ENCODE peak calls at places on chromosome 10, in eight cellular contexts. One of them, this sample, is unnamed.

GRCh38 chr10:99532687-99533495 is at the start of gene NKX2-3:
- DNase-seq in substantia nigra: no peak
- DNase-seq in B cell: no peak
- DNase-seq in RCC 7860: no peak
- DNase-seq in epithelial cell of esophagus: no peak
- DNase-seq in NCI-H1436 treated with DMSO at 0.1 percent for 48 hours: no peak
- DNase-seq in EL: peak; percentile 77
- DNase-seq in nephron progenitor cell: peak; percentile 84
- DNase-seq in this sample: peak; percentile 38

GRCh38 chr10:69802424-69803161 is 887 bp downstream of the COL13A1 start:
- DNase-seq in substantia nigra: no peak
- DNase-seq in B cell: no peak
- DNase-seq in RCC 7860: no peak
- DNase-seq in epithelial cell of esophagus: peak; percentile 27
- DNase-seq in NCI-H1436 treated with DMSO at 0.1 percent for 48 hours: no peak
- DNase-seq in EL: peak; percentile 70
- DNase-seq in nephron progenitor cell: peak; percentile 72
- DNase-seq in this sample: no peak

GRCh38 chr10:4242561-4243035 is 457.6 kb upstream of the KLF6 start:
- DNase-seq in substantia nigra: no peak
- DNase-seq in B cell: no peak
- DNase-seq in RCC 7860: peak; percentile 91
- DNase-seq in epithelial cell of esophagus: peak; percentile 26
- DNase-seq in NCI-H1436 treated with DMSO at 0.1 percent for 48 hours: no peak
- DNase-seq in EL: peak; percentile 93
- DNase-seq in nephron progenitor cell: no peak
- DNase-seq in this sample: no peak

GRCh38 chr10:119654540-119654939 is 3.4 kb downstream of the BAG3 start:
- DNase-seq in substantia nigra: no peak
- DNase-seq in B cell: no peak
- DNase-seq in RCC 7860: no peak
- DNase-seq in epithelial cell of esophagus: peak; percentile 86
- DNase-seq in NCI-H1436 treated with DMSO at 0.1 percent for 48 hours: no peak
- DNase-seq in EL: peak; percentile 57
- DNase-seq in nephron progenitor cell: no peak
- DNase-seq in this sample: peak; percentile 79

GRCh38 chr10:21519981-21520436 is 5.5 kb downstream of the SKIDA1 start:
- DNase-seq in substantia nigra: no peak
- DNase-seq in B cell: no peak
- DNase-seq in RCC 7860: peak; percentile 39
- DNase-seq in epithelial cell of esophagus: peak; percentile 48
- DNase-seq in NCI-H1436 treated with DMSO at 0.1 percent for 48 hours: no peak
- DNase-seq in EL: peak; percentile 66
- DNase-seq in nephron progenitor cell: no peak
- DNase-seq in this sample: no peak

GRCh38 chr10:49164587-49165188 is 23.5 kb downstream of the TMEM273 start:
- DNase-seq in substantia nigra: peak; percentile 20
- DNase-seq in B cell: peak; percentile 52
- DNase-seq in RCC 7860: no peak
- DNase-seq in epithelial cell of esophagus: no peak
- DNase-seq in NCI-H1436 treated with DMSO at 0.1 percent for 48 hours: no peak
- DNase-seq in EL: no peak
- DNase-seq in nephron progenitor cell: peak; percentile 60
- DNase-seq in this sample: no peak

GRCh38 chr10:133257489-133258065 is 19.1 kb downstream of the ADAM8 start:
- DNase-seq in substantia nigra: no peak
- DNase-seq in B cell: peak; percentile 83
- DNase-seq in RCC 7860: no peak
- DNase-seq in epithelial cell of esophagus: peak; percentile 62
- DNase-seq in NCI-H1436 treated with DMSO at 0.1 percent for 48 hours: peak; percentile 19
- DNase-seq in EL: no peak
- DNase-seq in nephron progenitor cell: peak; percentile 57
- DNase-seq in this sample: peak; percentile 80

GRCh38 chr10:126063353-126063791 is 167.0 kb downstream of the FANK1 start:
- DNase-seq in substantia nigra: no peak
- DNase-seq in B cell: no peak
- DNase-seq in RCC 7860: peak; percentile 100
- DNase-seq in epithelial cell of esophagus: peak; percentile 73
- DNase-seq in NCI-H1436 treated with DMSO at 0.1 percent for 48 hours: no peak
- DNase-seq in EL: peak; percentile 86
- DNase-seq in nephron progenitor cell: no peak
- DNase-seq in this sample: no peak

GRCh38 chr10:101818958-101819633 is 852 bp upstream of the OGA start:
- DNase-seq in substantia nigra: peak; percentile 50
- DNase-seq in B cell: no peak
- DNase-seq in RCC 7860: no peak
- DNase-seq in epithelial cell of esophagus: peak; percentile 58
- DNase-seq in NCI-H1436 treated with DMSO at 0.1 percent for 48 hours: no peak
- DNase-seq in EL: no peak
- DNase-seq in nephron progenitor cell: peak; percentile 38
- DNase-seq in this sample: no peak

GRCh38 chr10:46523881-46524470 is 32.5 kb downstream of the GPRIN2 start:
- DNase-seq in substantia nigra: no peak
- DNase-seq in B cell: no peak
- DNase-seq in RCC 7860: peak; percentile 98
- DNase-seq in epithelial cell of esophagus: peak; percentile 88
- DNase-seq in NCI-H1436 treated with DMSO at 0.1 percent for 48 hours: no peak
- DNase-seq in EL: peak; percentile 100
- DNase-seq in nephron progenitor cell: peak; percentile 1
- DNase-seq in this sample: no peak

GRCh38 chr10:77311186-77311585 is 326.4 kb downstream of the KCNMA1 start:
- DNase-seq in substantia nigra: no peak
- DNase-seq in B cell: no peak
- DNase-seq in RCC 7860: no peak
- DNase-seq in epithelial cell of esophagus: no peak
- DNase-seq in NCI-H1436 treated with DMSO at 0.1 percent for 48 hours: no peak
- DNase-seq in EL: no peak
- DNase-seq in nephron progenitor cell: peak; percentile 16
- DNase-seq in this sample: no peak

GRCh38 chr10:98212204-98212603 is 55.8 kb downstream of the LOXL4 start:
- DNase-seq in substantia nigra: no peak
- DNase-seq in B cell: no peak
- DNase-seq in RCC 7860: no peak
- DNase-seq in epithelial cell of esophagus: peak; percentile 79
- DNase-seq in NCI-H1436 treated with DMSO at 0.1 percent for 48 hours: no peak
- DNase-seq in EL: no peak
- DNase-seq in nephron progenitor cell: no peak
- DNase-seq in this sample: no peak

GRCh38 chr10:61888744-61889143 is 12.8 kb upstream of the ARID5B start:
- DNase-seq in substantia nigra: no peak
- DNase-seq in B cell: no peak
- DNase-seq in RCC 7860: no peak
- DNase-seq in epithelial cell of esophagus: peak; percentile 70
- DNase-seq in NCI-H1436 treated with DMSO at 0.1 percent for 48 hours: no peak
- DNase-seq in EL: peak; percentile 40
- DNase-seq in nephron progenitor cell: no peak
- DNase-seq in this sample: no peak

GRCh38 chr10:90197766-90198165 is 496.4 kb downstream of the KIF20B start:
- DNase-seq in substantia nigra: no peak
- DNase-seq in B cell: no peak
- DNase-seq in RCC 7860: peak; percentile 58
- DNase-seq in epithelial cell of esophagus: peak; percentile 78
- DNase-seq in NCI-H1436 treated with DMSO at 0.1 percent for 48 hours: no peak
- DNase-seq in EL: peak; percentile 71
- DNase-seq in nephron progenitor cell: no peak
- DNase-seq in this sample: no peak

GRCh38 chr10:16436367-16436757 is 448 bp upstream of the PTER start:
- DNase-seq in substantia nigra: peak; percentile 35
- DNase-seq in B cell: no peak
- DNase-seq in RCC 7860: no peak
- DNase-seq in epithelial cell of esophagus: peak; percentile 6
- DNase-seq in NCI-H1436 treated with DMSO at 0.1 percent for 48 hours: no peak
- DNase-seq in EL: no peak
- DNase-seq in nephron progenitor cell: no peak
- DNase-seq in this sample: peak; percentile 32

GRCh38 chr10:59894114-59894513 is 12.2 kb downstream of the CCDC6 start:
- DNase-seq in substantia nigra: peak; percentile 65
- DNase-seq in B cell: no peak
- DNase-seq in RCC 7860: peak; percentile 19
- DNase-seq in epithelial cell of esophagus: peak; percentile 92
- DNase-seq in NCI-H1436 treated with DMSO at 0.1 percent for 48 hours: no peak
- DNase-seq in EL: peak; percentile 50
- DNase-seq in nephron progenitor cell: no peak
- DNase-seq in this sample: peak; percentile 76

GRCh38 chr10:61897671-61898434 is 3.6 kb upstream of the ARID5B start:
- DNase-seq in substantia nigra: peak; percentile 25
- DNase-seq in B cell: peak; percentile 36
- DNase-seq in RCC 7860: no peak
- DNase-seq in epithelial cell of esophagus: peak; percentile 55
- DNase-seq in NCI-H1436 treated with DMSO at 0.1 percent for 48 hours: no peak
- DNase-seq in EL: peak; percentile 63
- DNase-seq in nephron progenitor cell: peak; percentile 24
- DNase-seq in this sample: peak; percentile 35

GRCh38 chr10:100008708-100009282 is 952 bp downstream of the DNMBP start:
- DNase-seq in substantia nigra: no peak
- DNase-seq in B cell: no peak
- DNase-seq in RCC 7860: no peak
- DNase-seq in epithelial cell of esophagus: peak; percentile 39
- DNase-seq in NCI-H1436 treated with DMSO at 0.1 percent for 48 hours: no peak
- DNase-seq in EL: peak; percentile 29
- DNase-seq in nephron progenitor cell: no peak
- DNase-seq in this sample: no peak

GRCh38 chr10:12539350-12540164 is 190.2 kb downstream of the CAMK1D start:
- DNase-seq in substantia nigra: no peak
- DNase-seq in B cell: no peak
- DNase-seq in RCC 7860: no peak
- DNase-seq in epithelial cell of esophagus: no peak
- DNase-seq in NCI-H1436 treated with DMSO at 0.1 percent for 48 hours: no peak
- DNase-seq in EL: no peak
- DNase-seq in nephron progenitor cell: no peak
- DNase-seq in this sample: no peak

GRCh38 chr10:50367732-50368131 is 116.4 kb upstream of the ASAH2 start:
- DNase-seq in substantia nigra: no peak
- DNase-seq in B cell: no peak
- DNase-seq in RCC 7860: peak; percentile 21
- DNase-seq in epithelial cell of esophagus: peak; percentile 49
- DNase-seq in NCI-H1436 treated with DMSO at 0.1 percent for 48 hours: no peak
- DNase-seq in EL: peak; percentile 41
- DNase-seq in nephron progenitor cell: peak; percentile 16
- DNase-seq in this sample: no peak

GRCh38 chr10:91635401-91636400 is 2.8 kb upstream of the PPP1R3C start:
- DNase-seq in substantia nigra: peak; percentile 70
- DNase-seq in B cell: peak; percentile 35
- DNase-seq in RCC 7860: peak; percentile 58
- DNase-seq in epithelial cell of esophagus: peak; percentile 85
- DNase-seq in NCI-H1436 treated with DMSO at 0.1 percent for 48 hours: peak; percentile 55
- DNase-seq in EL: peak; percentile 82
- DNase-seq in nephron progenitor cell: peak; percentile 52
- DNase-seq in this sample: peak; percentile 69

GRCh38 chr10:90313548-90314325 is 544.1 kb downstream of the HTR7 start:
- DNase-seq in substantia nigra: no peak
- DNase-seq in B cell: no peak
- DNase-seq in RCC 7860: no peak
- DNase-seq in epithelial cell of esophagus: peak; percentile 51
- DNase-seq in NCI-H1436 treated with DMSO at 0.1 percent for 48 hours: no peak
- DNase-seq in EL: peak; percentile 83
- DNase-seq in nephron progenitor cell: no peak
- DNase-seq in this sample: no peak

GRCh38 chr10:74882427-74882826 is 56.0 kb downstream of the KAT6B start:
- DNase-seq in substantia nigra: no peak
- DNase-seq in B cell: no peak
- DNase-seq in RCC 7860: no peak
- DNase-seq in epithelial cell of esophagus: peak; percentile 8
- DNase-seq in NCI-H1436 treated with DMSO at 0.1 percent for 48 hours: no peak
- DNase-seq in EL: no peak
- DNase-seq in nephron progenitor cell: no peak
- DNase-seq in this sample: no peak

GRCh38 chr10:50592961-50593418 is 30.8 kb downstream of the SGMS1 start:
- DNase-seq in substantia nigra: no peak
- DNase-seq in B cell: no peak
- DNase-seq in RCC 7860: no peak
- DNase-seq in epithelial cell of esophagus: peak; percentile 31
- DNase-seq in NCI-H1436 treated with DMSO at 0.1 percent for 48 hours: no peak
- DNase-seq in EL: peak; percentile 24
- DNase-seq in nephron progenitor cell: no peak
- DNase-seq in this sample: no peak

GRCh38 chr10:102612964-102613275 is 31.4 kb upstream of the TRIM8 start:
- DNase-seq in substantia nigra: no peak
- DNase-seq in B cell: no peak
- DNase-seq in RCC 7860: no peak
- DNase-seq in epithelial cell of esophagus: no peak
- DNase-seq in NCI-H1436 treated with DMSO at 0.1 percent for 48 hours: no peak
- DNase-seq in EL: no peak
- DNase-seq in nephron progenitor cell: no peak
- DNase-seq in this sample: no peak

GRCh38 chr10:70124918-70125317 is 7.7 kb downstream of the AIFM2 start:
- DNase-seq in substantia nigra: no peak
- DNase-seq in B cell: no peak
- DNase-seq in RCC 7860: no peak
- DNase-seq in epithelial cell of esophagus: no peak
- DNase-seq in NCI-H1436 treated with DMSO at 0.1 percent for 48 hours: no peak
- DNase-seq in EL: no peak
- DNase-seq in nephron progenitor cell: no peak
- DNase-seq in this sample: no peak

GRCh38 chr10:73043319-73043718 is 53.3 kb downstream of the P4HA1 start:
- DNase-seq in substantia nigra: no peak
- DNase-seq in B cell: no peak
- DNase-seq in RCC 7860: no peak
- DNase-seq in epithelial cell of esophagus: no peak
- DNase-seq in NCI-H1436 treated with DMSO at 0.1 percent for 48 hours: no peak
- DNase-seq in EL: no peak
- DNase-seq in nephron progenitor cell: no peak
- DNase-seq in this sample: no peak

GRCh38 chr10:31878486-31878885 is 50.1 kb downstream of the ARHGAP12 start:
- DNase-seq in substantia nigra: no peak
- DNase-seq in B cell: no peak
- DNase-seq in RCC 7860: no peak
- DNase-seq in epithelial cell of esophagus: no peak
- DNase-seq in NCI-H1436 treated with DMSO at 0.1 percent for 48 hours: no peak
- DNase-seq in EL: no peak
- DNase-seq in nephron progenitor cell: no peak
- DNase-seq in this sample: no peak

GRCh38 chr10:69222157-69223027 is 2.3 kb downstream of the HKDC1 start:
- DNase-seq in substantia nigra: no peak
- DNase-seq in B cell: no peak
- DNase-seq in RCC 7860: peak; percentile 79
- DNase-seq in epithelial cell of esophagus: peak; percentile 94
- DNase-seq in NCI-H1436 treated with DMSO at 0.1 percent for 48 hours: no peak
- DNase-seq in EL: peak; percentile 66
- DNase-seq in nephron progenitor cell: no peak
- DNase-seq in this sample: no peak

GRCh38 chr10:22631646-22632278 is 82.6 kb downstream of the PIP4K2A start:
- DNase-seq in substantia nigra: peak; percentile 79
- DNase-seq in B cell: no peak
- DNase-seq in RCC 7860: peak; percentile 81
- DNase-seq in epithelial cell of esophagus: no peak
- DNase-seq in NCI-H1436 treated with DMSO at 0.1 percent for 48 hours: no peak
- DNase-seq in EL: no peak
- DNase-seq in nephron progenitor cell: no peak
- DNase-seq in this sample: no peak

GRCh38 chr10:132280646-132281074 is 27.1 kb downstream of the STK32C start:
- DNase-seq in substantia nigra: no peak
- DNase-seq in B cell: no peak
- DNase-seq in RCC 7860: no peak
- DNase-seq in epithelial cell of esophagus: no peak
- DNase-seq in NCI-H1436 treated with DMSO at 0.1 percent for 48 hours: no peak
- DNase-seq in EL: no peak
- DNase-seq in nephron progenitor cell: no peak
- DNase-seq in this sample: no peak

GRCh38 chr10:98419456-98420261 is 4.7 kb upstream of the PYROXD2 start:
- DNase-seq in substantia nigra: no peak
- DNase-seq in B cell: no peak
- DNase-seq in RCC 7860: no peak
- DNase-seq in epithelial cell of esophagus: no peak
- DNase-seq in NCI-H1436 treated with DMSO at 0.1 percent for 48 hours: no peak
- DNase-seq in EL: no peak
- DNase-seq in nephron progenitor cell: no peak
- DNase-seq in this sample: no peak